ENCODE peak calls at places on chromosomes 16 and 17, in nine cellular contexts. One of them, this sample, is unnamed. For H3K27me3, the result is how much of the 10 kb centered on the place peaks cover.

GRCh38 chr17:66716236-66717026 is 118.5 kb upstream of the CACNG5 start:
- DNase-seq in GM23338: peak
- DNase-seq in IMR-90: peak
- DNase-seq in mesenchymal stem cell: no peak
- DNase-seq in H9: peak
- DNase-seq in fibroblast of lung: peak
- DNase-seq in HCT116: no peak
- DNase-seq in neural progenitor cell: peak
- DNase-seq in neuronal stem cell: no peak
- DNase-seq in this sample: no peak

GRCh38 chr17:39676198-39676819 is 8.1 kb downstream of the PNMT start:
- DNase-seq in GM23338: no peak
- DNase-seq in IMR-90: no peak
- DNase-seq in mesenchymal stem cell: no peak
- DNase-seq in H9: no peak
- DNase-seq in fibroblast of lung: no peak
- DNase-seq in HCT116: no peak
- DNase-seq in neural progenitor cell: no peak
- DNase-seq in neuronal stem cell: no peak
- DNase-seq in this sample: peak

GRCh38 chr16:72072514-72073342 is 9.7 kb downstream of the HPR start:
- DNase-seq in GM23338: peak
- DNase-seq in IMR-90: no peak
- DNase-seq in mesenchymal stem cell: no peak
- DNase-seq in H9: peak
- DNase-seq in fibroblast of lung: peak
- DNase-seq in HCT116: no peak
- DNase-seq in neural progenitor cell: peak
- DNase-seq in neuronal stem cell: no peak
- DNase-seq in this sample: no peak

GRCh38 chr16:30005341-30006094 is 5.3 kb downstream of the DOC2A start:
- DNase-seq in GM23338: peak
- DNase-seq in IMR-90: peak
- DNase-seq in mesenchymal stem cell: peak
- DNase-seq in H9: no peak
- DNase-seq in fibroblast of lung: peak
- DNase-seq in HCT116: no peak
- DNase-seq in neural progenitor cell: peak
- DNase-seq in neuronal stem cell: no peak
- DNase-seq in this sample: peak

GRCh38 chr17:41322264-41322902 is 6.9 kb upstream of the KRTAP17-1 start:
- DNase-seq in GM23338: peak
- DNase-seq in IMR-90: peak
- DNase-seq in mesenchymal stem cell: peak
- DNase-seq in H9: no peak
- DNase-seq in fibroblast of lung: peak
- DNase-seq in HCT116: peak
- DNase-seq in neural progenitor cell: peak
- DNase-seq in neuronal stem cell: peak
- DNase-seq in this sample: peak

GRCh38 chr16:85372627-85373372 is 240.3 kb upstream of the GSE1 start:
- DNase-seq in GM23338: no peak
- DNase-seq in IMR-90: peak
- DNase-seq in mesenchymal stem cell: peak
- DNase-seq in H9: no peak
- DNase-seq in fibroblast of lung: peak
- DNase-seq in HCT116: no peak
- DNase-seq in neural progenitor cell: no peak
- DNase-seq in neuronal stem cell: no peak
- DNase-seq in this sample: peak

GRCh38 chr17:20263595-20263994 is 203.7 kb downstream of the LGALS9B start:
- DNase-seq in GM23338: peak
- DNase-seq in IMR-90: peak
- DNase-seq in mesenchymal stem cell: peak
- DNase-seq in H9: no peak
- DNase-seq in fibroblast of lung: peak
- DNase-seq in HCT116: peak
- DNase-seq in neural progenitor cell: no peak
- DNase-seq in neuronal stem cell: no peak
- DNase-seq in this sample: no peak

GRCh38 chr16:426115-426905 is 861 bp downstream of the RAB11FIP3 start:
- DNase-seq in GM23338: peak
- DNase-seq in IMR-90: no peak
- DNase-seq in mesenchymal stem cell: peak
- DNase-seq in H9: no peak
- DNase-seq in fibroblast of lung: peak
- DNase-seq in HCT116: no peak
- DNase-seq in neural progenitor cell: peak
- DNase-seq in neuronal stem cell: no peak
- DNase-seq in this sample: no peak

GRCh38 chr17:73571524-73572130 is 72.6 kb downstream of the SDK2 start:
- DNase-seq in GM23338: no peak
- DNase-seq in IMR-90: no peak
- DNase-seq in mesenchymal stem cell: no peak
- DNase-seq in H9: no peak
- DNase-seq in fibroblast of lung: no peak
- DNase-seq in HCT116: no peak
- DNase-seq in neural progenitor cell: no peak
- DNase-seq in neuronal stem cell: no peak
- DNase-seq in this sample: no peak

GRCh38 chr17:63696381-63696961 is 3.5 kb downstream of the LIMD2 start:
- DNase-seq in GM23338: peak
- DNase-seq in IMR-90: no peak
- DNase-seq in mesenchymal stem cell: peak
- DNase-seq in H9: peak
- DNase-seq in fibroblast of lung: peak
- DNase-seq in HCT116: peak
- DNase-seq in neural progenitor cell: peak
- DNase-seq in neuronal stem cell: peak
- DNase-seq in this sample: no peak

GRCh38 chr16:11871193-11871592 is 19.9 kb upstream of the RSL1D1 start:
- DNase-seq in GM23338: peak
- DNase-seq in IMR-90: peak
- DNase-seq in mesenchymal stem cell: peak
- DNase-seq in H9: peak
- DNase-seq in fibroblast of lung: peak
- DNase-seq in HCT116: no peak
- DNase-seq in neural progenitor cell: peak
- DNase-seq in neuronal stem cell: no peak
- DNase-seq in this sample: no peak

GRCh38 chr17:80105762-80106161 is 4.4 kb downstream of the GAA start:
- DNase-seq in GM23338: no peak
- DNase-seq in IMR-90: peak
- DNase-seq in mesenchymal stem cell: no peak
- DNase-seq in H9: no peak
- DNase-seq in fibroblast of lung: peak
- DNase-seq in HCT116: no peak
- DNase-seq in neural progenitor cell: no peak
- DNase-seq in neuronal stem cell: no peak
- DNase-seq in this sample: no peak

GRCh38 chr16:19017179-19017578 is 33.4 kb downstream of the TMC7 start:
- DNase-seq in GM23338: no peak
- DNase-seq in IMR-90: no peak
- DNase-seq in mesenchymal stem cell: no peak
- DNase-seq in H9: no peak
- DNase-seq in fibroblast of lung: no peak
- DNase-seq in HCT116: no peak
- DNase-seq in neural progenitor cell: no peak
- DNase-seq in neuronal stem cell: no peak
- DNase-seq in this sample: no peak

GRCh38 chr17:16447676-16448075 is 32.3 kb downstream of the TRPV2 start:
- DNase-seq in GM23338: no peak
- DNase-seq in IMR-90: no peak
- DNase-seq in mesenchymal stem cell: no peak
- DNase-seq in H9: no peak
- DNase-seq in fibroblast of lung: no peak
- DNase-seq in HCT116: no peak
- DNase-seq in neural progenitor cell: no peak
- DNase-seq in neuronal stem cell: no peak
- DNase-seq in this sample: no peak

GRCh38 chr17:32486091-32486700 is 597 bp upstream of the CDK5R1 start:
- DNase-seq in GM23338: peak
- DNase-seq in IMR-90: peak
- DNase-seq in mesenchymal stem cell: peak
- DNase-seq in H9: peak
- DNase-seq in fibroblast of lung: peak
- DNase-seq in HCT116: peak
- DNase-seq in neural progenitor cell: peak
- DNase-seq in neuronal stem cell: peak
- DNase-seq in this sample: peak

GRCh38 chr17:82862758-82863645 is 23.2 kb upstream of the ZNF750 start:
- DNase-seq in GM23338: no peak
- DNase-seq in IMR-90: no peak
- DNase-seq in mesenchymal stem cell: no peak
- DNase-seq in H9: no peak
- DNase-seq in fibroblast of lung: no peak
- DNase-seq in HCT116: no peak
- DNase-seq in neural progenitor cell: peak
- DNase-seq in neuronal stem cell: no peak
- DNase-seq in this sample: no peak

GRCh38 chr16:54241525-54241924 is 45.1 kb downstream of the IRX3 start:
- DNase-seq in GM23338: peak
- DNase-seq in IMR-90: no peak
- DNase-seq in mesenchymal stem cell: no peak
- DNase-seq in H9: no peak
- DNase-seq in fibroblast of lung: no peak
- DNase-seq in HCT116: no peak
- DNase-seq in neural progenitor cell: no peak
- DNase-seq in neuronal stem cell: no peak
- DNase-seq in this sample: no peak
- H2AFZ ChIP-seq in GM23338: peak
- H2AFZ ChIP-seq in IMR-90: no peak
- H2AFZ ChIP-seq in mesenchymal stem cell: no peak
- H2AFZ ChIP-seq in H9: no peak
- H2AFZ ChIP-seq in fibroblast of lung: no peak
- H2AFZ ChIP-seq in HCT116: no peak
- H2AFZ ChIP-seq in neural progenitor cell: no peak
- H2AFZ ChIP-seq in neuronal stem cell: peak
- H2AFZ ChIP-seq in this sample: no peak

GRCh38 chr16:57883953-57884654 is 81.8 kb upstream of the KIFC3 start:
- DNase-seq in GM23338: peak
- DNase-seq in IMR-90: no peak
- DNase-seq in mesenchymal stem cell: no peak
- DNase-seq in H9: peak
- DNase-seq in fibroblast of lung: no peak
- DNase-seq in HCT116: no peak
- DNase-seq in neural progenitor cell: no peak
- DNase-seq in neuronal stem cell: no peak
- DNase-seq in this sample: no peak
- H3K27me3 ChIP-seq in GM23338: under half
- H3K27me3 ChIP-seq in IMR-90: half or more
- H3K27me3 ChIP-seq in mesenchymal stem cell: under half
- H3K27me3 ChIP-seq in H9: under half
- H3K27me3 ChIP-seq in fibroblast of lung: under half
- H3K27me3 ChIP-seq in HCT116: under half
- H3K27me3 ChIP-seq in neural progenitor cell: under half
- H3K27me3 ChIP-seq in neuronal stem cell: under half
- H3K27me3 ChIP-seq in this sample: under half

DNA sequence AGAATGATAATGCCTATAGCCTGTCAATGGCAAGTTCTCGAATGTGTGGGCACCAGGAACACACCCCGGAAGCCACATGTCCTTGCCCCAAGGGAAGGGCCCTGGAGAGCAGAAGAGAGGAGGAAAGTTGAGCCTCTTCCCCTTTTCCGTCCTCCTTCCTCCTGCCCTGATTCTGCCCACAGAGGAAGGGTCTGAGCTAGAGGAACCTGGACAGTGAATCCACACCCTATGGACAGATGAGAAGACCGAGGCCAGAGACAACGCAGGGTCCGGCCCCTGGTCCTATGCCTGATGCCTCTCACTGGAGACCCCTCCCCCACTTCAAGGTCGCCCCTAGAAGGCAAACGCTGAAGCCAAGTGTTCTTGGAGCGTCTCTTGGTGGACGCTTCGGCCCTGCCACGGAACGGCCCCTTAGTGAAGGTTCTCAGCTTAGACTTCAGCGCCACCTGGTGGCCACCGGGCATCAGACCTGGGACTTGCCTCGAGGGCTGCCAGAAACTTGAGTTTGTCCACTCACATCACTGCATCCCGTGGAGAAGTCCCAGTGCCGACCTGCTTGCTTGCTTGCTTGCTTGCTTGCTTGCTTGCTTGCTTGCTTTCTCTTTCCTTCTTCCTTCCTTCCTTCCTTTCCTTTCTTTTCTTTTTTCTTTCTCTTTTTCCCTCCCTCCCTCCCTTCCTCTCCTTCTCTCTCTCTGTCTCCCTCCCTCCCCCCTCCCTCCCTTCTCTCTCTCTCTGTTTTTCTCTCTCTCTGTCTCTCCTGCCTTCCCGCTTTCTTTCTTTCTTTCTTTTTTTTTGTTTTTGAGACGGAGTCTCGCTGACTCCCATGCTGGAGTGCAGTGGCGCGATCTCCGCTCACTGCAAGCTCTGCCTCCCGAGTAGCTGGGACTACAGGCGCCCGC is 20.6 kb upstream of the SPNS3 start:
- DNase-seq in GM23338: peak
- DNase-seq in IMR-90: peak
- DNase-seq in mesenchymal stem cell: peak
- DNase-seq in H9: peak
- DNase-seq in fibroblast of lung: peak
- DNase-seq in HCT116: peak
- DNase-seq in neural progenitor cell: peak
- DNase-seq in neuronal stem cell: peak
- DNase-seq in this sample: peak
- H2AFZ ChIP-seq in GM23338: peak
- H2AFZ ChIP-seq in IMR-90: peak
- H2AFZ ChIP-seq in mesenchymal stem cell: no peak
- H2AFZ ChIP-seq in H9: peak
- H2AFZ ChIP-seq in fibroblast of lung: peak
- H2AFZ ChIP-seq in HCT116: peak
- H2AFZ ChIP-seq in neural progenitor cell: peak
- H2AFZ ChIP-seq in neuronal stem cell: peak
- H2AFZ ChIP-seq in this sample: peak

GRCh38 chr17:9646556-9646905 is 1.2 kb downstream of the USP43 start:
- DNase-seq in GM23338: peak
- DNase-seq in IMR-90: no peak
- DNase-seq in mesenchymal stem cell: no peak
- DNase-seq in H9: no peak
- DNase-seq in fibroblast of lung: no peak
- DNase-seq in HCT116: no peak
- DNase-seq in neural progenitor cell: peak
- DNase-seq in neuronal stem cell: peak
- DNase-seq in this sample: no peak
- H3K27me3 ChIP-seq in GM23338: under half
- H3K27me3 ChIP-seq in IMR-90: under half
- H3K27me3 ChIP-seq in mesenchymal stem cell: under half
- H3K27me3 ChIP-seq in H9: under half
- H3K27me3 ChIP-seq in fibroblast of lung: under half
- H3K27me3 ChIP-seq in HCT116: under half
- H3K27me3 ChIP-seq in neural progenitor cell: half or more
- H3K27me3 ChIP-seq in neuronal stem cell: under half
- H3K27me3 ChIP-seq in this sample: under half

GRCh38 chr17:69818467-69818866 is 256.6 kb upstream of the KCNJ16 start:
- DNase-seq in GM23338: no peak
- DNase-seq in IMR-90: peak
- DNase-seq in mesenchymal stem cell: no peak
- DNase-seq in H9: no peak
- DNase-seq in fibroblast of lung: peak
- DNase-seq in HCT116: no peak
- DNase-seq in neural progenitor cell: no peak
- DNase-seq in neuronal stem cell: no peak
- DNase-seq in this sample: no peak
- H2AFZ ChIP-seq in GM23338: no peak
- H2AFZ ChIP-seq in IMR-90: no peak
- H2AFZ ChIP-seq in mesenchymal stem cell: no peak
- H2AFZ ChIP-seq in H9: no peak
- H2AFZ ChIP-seq in fibroblast of lung: no peak
- H2AFZ ChIP-seq in HCT116: no peak
- H2AFZ ChIP-seq in neural progenitor cell: no peak
- H2AFZ ChIP-seq in neuronal stem cell: no peak
- H2AFZ ChIP-seq in this sample: no peak

This sample was measured in PC-9.